ENCODE peak calls at places on chromosome 14, in ten cellular contexts. M is NB4, J is body of pancreas, C is IMR-90, W is lower leg skin, X is ovary, Z is H54, Q is breast epithelium, K is stomach, H is heart left ventricle. R is an unnamed sample.
A peak's percentile ranks its signal among the peaks of the same experiment; 100 is the strongest.

GRCh38 chr14:103727313-103728000 is 11.8 kb downstream of the ZFYVE21 start:
- DNase-seq in M (no peak), J (no peak), C (no peak), W (no peak), X (no peak), Z (no peak), Q (no peak), K (peak; percentile 73), H (no peak), R (no peak)

GRCh38 chr14:95236221-95236620 is 78.9 kb upstream of the DICER1 start:
- DNase-seq in M (peak; percentile 23), J (no peak), C (no peak), W (no peak), X (no peak), Z (no peak), Q (no peak), K (no peak), H (no peak), R (no peak)

GRCh38 chr14:61140872-61141271 is 140.3 kb downstream of the TMEM30B start:
- DNase-seq in M (no peak), J (no peak), C (peak; percentile 96), W (no peak), X (no peak), Z (no peak), Q (no peak), K (no peak), H (no peak), R (no peak)

GRCh38 chr14:55449116-55449515 is 8.7 kb upstream of the TBPL2 start:
- DNase-seq in M (no peak), J (no peak), C (no peak), W (no peak), X (no peak), Z (no peak), Q (no peak), K (no peak), H (no peak), R (no peak)

GRCh38 chr14:80003138-80003537 is 208.2 kb downstream of the DIO2 start:
- DNase-seq in M (no peak), J (no peak), C (peak; percentile 67), W (no peak), X (no peak), Z (no peak), Q (no peak), K (no peak), H (no peak), R (no peak)

GRCh38 chr14:103775506-103775905 is 59.9 kb downstream of the ZFYVE21 start:
- DNase-seq in M (no peak), J (no peak), C (no peak), W (no peak), X (no peak), Z (no peak), Q (no peak), K (no peak), H (no peak), R (no peak)

GRCh38 chr14:33726685-33727084 is 224.2 kb downstream of the EGLN3 start:
- DNase-seq in M (no peak), J (no peak), C (no peak), W (no peak), X (no peak), Z (no peak), Q (no peak), K (no peak), H (no peak), R (no peak)

GRCh38 chr14:71321556-71322315 is 414.5 kb downstream of the PCNX1 start:
- DNase-seq in M (peak; percentile 21), J (no peak), C (peak; percentile 63), W (peak; percentile 27), X (no peak), Z (no peak), Q (peak; percentile 55), K (no peak), H (no peak), R (no peak)

GRCh38 chr14:68174446-68174845 is 354.9 kb downstream of the RAD51B start:
- DNase-seq in M (no peak), J (no peak), C (peak; percentile 55), W (no peak), X (no peak), Z (no peak), Q (no peak), K (no peak), H (no peak), R (no peak)

GRCh38 chr14:68176687-68177086 is 357.1 kb downstream of the RAD51B start:
- DNase-seq in M (no peak), J (no peak), C (no peak), W (no peak), X (no peak), Z (no peak), Q (no peak), K (no peak), H (no peak), R (no peak)

GRCh38 chr14:68172664-68173063 is 353.1 kb downstream of the RAD51B start:
- DNase-seq in M (no peak), J (no peak), C (no peak), W (no peak), X (no peak), Z (no peak), Q (no peak), K (no peak), H (no peak), R (no peak)

GRCh38 chr14:68172216-68172615 is 352.6 kb downstream of the RAD51B start:
- DNase-seq in M (no peak), J (no peak), C (no peak), W (no peak), X (no peak), Z (no peak), Q (no peak), K (no peak), H (no peak), R (no peak)

GRCh38 chr14:68173227-68173972 is 353.8 kb downstream of the RAD51B start:
- DNase-seq in M (no peak), J (no peak), C (peak; percentile 84), W (no peak), X (no peak), Z (no peak), Q (no peak), K (no peak), H (no peak), R (no peak)
- TF ChIP-seq POLR2A in M (no peak), J (no peak), C (no peak), W (no peak), X (no peak), Z (no peak), Q (no peak), K (no peak), H (no peak), R (no peak)

DNA sequence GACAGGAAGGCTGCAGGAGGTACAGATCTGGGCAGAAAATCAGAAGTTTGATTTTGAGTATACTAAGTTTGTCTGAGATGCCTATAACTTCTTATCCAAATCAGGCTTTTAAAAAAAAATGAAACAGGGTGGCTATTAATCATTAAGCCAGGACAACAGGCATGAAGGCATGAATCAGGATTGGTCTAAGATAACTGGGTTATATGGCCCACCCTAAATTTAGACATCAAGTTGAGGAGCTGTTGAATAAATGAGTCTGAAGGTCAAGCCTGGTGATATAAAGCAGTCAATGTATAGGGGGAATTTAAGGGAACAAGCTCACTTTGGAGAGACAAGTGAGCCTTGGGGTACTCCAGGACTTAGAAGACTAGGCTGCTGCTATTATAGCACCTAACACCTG is 28.6 kb downstream of the NEK9 start:
- DNase-seq in M (no peak), J (no peak), C (no peak), W (no peak), X (no peak), Z (no peak), Q (no peak), K (no peak), H (no peak), R (no peak)
- TF ChIP-seq POLR2A in M (no peak), J (no peak), C (no peak), W (no peak), X (no peak), Z (no peak), Q (no peak), K (no peak), H (no peak), R (no peak)

GRCh38 chr14:68590233-68590535 is 202.7 kb downstream of the ZFP36L1 start:
- DNase-seq in M (no peak), J (no peak), C (no peak), W (no peak), X (no peak), Z (no peak), Q (no peak), K (no peak), H (no peak), R (no peak)

GRCh38 chr14:68592948-68593347 is 199.9 kb downstream of the ZFP36L1 start:
- DNase-seq in M (no peak), J (no peak), C (no peak), W (no peak), X (no peak), Z (no peak), Q (no peak), K (no peak), H (no peak), R (no peak)

GRCh38 chr14:68585690-68586089 is 207.2 kb downstream of the ZFP36L1 start:
- DNase-seq in M (no peak), J (no peak), C (peak; percentile 11), W (no peak), X (peak; percentile 32), Z (no peak), Q (no peak), K (no peak), H (no peak), R (no peak)

GRCh38 chr14:68591786-68592185 is 201.1 kb downstream of the ZFP36L1 start:
- DNase-seq in M (no peak), J (no peak), C (no peak), W (no peak), X (no peak), Z (no peak), Q (no peak), K (no peak), H (no peak), R (no peak)

DNA sequence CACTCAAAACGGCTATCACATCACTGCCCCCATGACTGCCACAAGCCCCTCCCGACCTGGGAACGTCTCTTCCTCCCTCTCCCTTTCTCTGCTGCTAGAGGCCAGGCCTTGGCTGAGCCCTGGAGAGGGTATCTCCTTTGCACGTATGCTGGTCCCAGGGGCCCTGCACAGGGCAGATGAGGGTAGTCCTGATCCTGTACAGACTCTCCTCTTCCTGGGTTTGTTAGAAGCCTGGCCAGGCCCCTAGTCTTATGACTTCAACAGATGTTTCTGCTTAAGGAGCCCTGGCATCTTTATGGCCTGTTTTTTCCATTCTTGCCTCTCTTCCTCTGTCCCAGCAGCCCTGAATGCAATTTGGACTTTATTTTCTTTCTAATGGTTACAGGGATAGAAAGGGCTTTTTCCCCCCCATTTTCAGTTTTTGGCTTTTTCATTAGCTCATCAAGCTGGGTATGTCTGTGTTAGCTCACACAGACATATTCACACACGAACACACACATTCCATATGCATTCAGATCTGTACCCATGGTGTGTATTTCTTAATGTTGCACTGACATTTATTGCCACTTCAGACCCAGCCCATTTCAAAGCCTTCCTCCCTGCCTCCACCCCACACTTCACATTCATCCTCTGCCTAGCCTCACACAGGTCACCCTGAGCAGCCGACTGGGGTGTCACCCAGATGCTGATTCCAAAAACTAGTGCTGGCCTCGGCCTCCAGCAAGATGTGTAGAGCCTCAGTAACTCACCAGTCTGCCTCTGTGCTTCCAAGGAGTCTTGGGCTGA is 203.2 kb downstream of the ZFP36L1 start:
- DNase-seq in M (no peak), J (no peak), C (peak; percentile 66), W (peak; percentile 70), X (peak; percentile 81), Z (no peak), Q (no peak), K (no peak), H (peak; percentile 54), R (no peak)
- TF ChIP-seq POLR2A in M (no peak), J (no peak), C (no peak), W (no peak), X (no peak), Z (no peak), Q (no peak), K (no peak), H (no peak), R (no peak)

DNA sequence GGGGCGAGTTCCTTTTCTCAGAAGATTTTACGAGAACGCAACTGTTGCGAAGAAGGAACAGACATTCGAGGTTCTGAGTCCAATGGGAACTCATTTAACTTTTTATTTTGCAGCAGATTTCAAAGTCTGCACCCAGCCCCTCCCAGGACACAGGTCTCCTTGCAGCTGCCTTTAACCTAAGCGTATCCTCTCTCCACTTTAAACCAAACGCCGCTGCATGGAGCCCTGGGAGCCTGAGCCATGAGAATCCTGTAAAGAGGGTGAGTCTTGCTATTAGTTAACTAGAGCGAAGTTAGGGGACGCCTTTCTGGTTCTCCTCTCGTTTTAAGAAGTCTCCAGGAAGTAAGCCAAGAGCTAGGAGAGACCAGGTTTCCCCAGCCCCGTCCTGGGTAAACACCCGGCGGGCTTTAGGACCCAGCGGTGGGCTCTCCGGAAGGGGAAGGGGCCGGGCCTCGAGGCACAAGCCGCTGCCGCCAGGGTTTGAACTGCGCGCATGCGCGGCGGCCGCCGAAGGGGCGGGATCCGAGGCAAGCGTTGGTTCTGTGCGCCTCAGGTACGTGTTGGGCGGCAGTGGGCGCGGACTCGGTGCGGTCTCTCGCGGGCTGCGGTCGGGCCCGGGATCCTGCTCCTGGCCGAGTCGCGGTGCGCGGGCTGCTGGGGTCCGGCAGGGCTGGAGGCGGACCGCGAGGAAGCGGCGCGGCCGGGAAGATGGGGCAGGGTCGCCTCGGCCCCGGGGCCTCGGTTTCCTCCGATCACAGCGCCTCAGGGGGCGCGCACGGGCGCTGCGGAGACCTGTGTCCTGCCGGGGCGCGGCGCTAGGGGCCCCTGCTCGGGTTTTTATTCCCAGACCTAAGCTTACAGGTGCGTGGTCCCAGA is at the start of gene TDP1:
- DNase-seq in M (peak; percentile 96), J (peak; percentile 97), C (peak; percentile 92), W (peak; percentile 94), X (peak; percentile 96), Z (peak; percentile 97), Q (peak; percentile 93), K (peak; percentile 99), H (peak; percentile 95), R (peak; percentile 92)
- TF ChIP-seq POLR2A in M (peak; percentile 86), J (peak; percentile 94), C (peak; percentile 86), W (no peak), X (peak; percentile 72), Z (peak; percentile 91), Q (peak; percentile 41), K (no peak), H (peak; percentile 73), R (peak; percentile 60)

R was measured in tibial nerve.